ENCODE peak calls at places on chromosomes 4 and X, in six cellular contexts. I, D, A, G, Y and F are unnamed samples.
A peak's percentile ranks its signal among the peaks of the same experiment; 100 is the strongest.

GRCh38 chrX:97672138-97672537 is 788.4 kb downstream of the RPA4 start:
- DNase-seq in I (no peak), Y (no peak), D (no peak), G (no peak), A (no peak), F (no peak)

GRCh38 chr4:35461931-35462659 is 782.2 kb downstream of the ARAP2 start:
- DNase-seq in I (no peak), Y (no peak), G (no peak), A (no peak), D (no peak), F (no peak)

GRCh38 chr4:16205298-16206164 is 20.7 kb downstream of the TAPT1 start:
- DNase-seq in A (no peak), Y (no peak), I (no peak), G (peak; percentile 52), D (no peak), F (no peak)

GRCh38 chr4:171588146-171588545 is 225.1 kb upstream of the GALNTL6 start:
- DNase-seq in G (no peak), I (no peak), Y (no peak), A (no peak), D (no peak), F (no peak)

GRCh38 chrX:53073115-53073581 is 9.0 kb upstream of the TSPYL2 start:
- DNase-seq in Y (no peak), D (peak; percentile 61), G (no peak), A (no peak), I (no peak), F (no peak)

GRCh38 chr4:184591070-184591677 is 58.1 kb downstream of the CASP3 start:
- DNase-seq in G (no peak), I (no peak), Y (no peak), D (no peak), A (no peak), F (no peak)

GRCh38 chr4:122234686-122235085 is 82.6 kb downstream of the BLTP1 start:
- DNase-seq in G (no peak), D (no peak), Y (no peak), A (no peak), I (no peak), F (no peak)

GRCh38 chrX:21373637-21374162 is 518 bp upstream of the CNKSR2 start:
- DNase-seq in Y (no peak), A (no peak), G (no peak), D (peak; percentile 73), I (no peak), F (no peak)

GRCh38 chrX:133415276-133416105 is at the start of gene GPC4:
- DNase-seq in Y (peak; percentile 65), D (peak; percentile 82), A (no peak), G (peak; percentile 67), I (peak; percentile 67), F (peak; percentile 70)

GRCh38 chr4:83855044-83855443 is 319.1 kb downstream of the GPAT3 start:
- DNase-seq in A (peak; percentile 98), Y (peak; percentile 99), D (no peak), I (no peak), G (peak; percentile 11), F (peak; percentile 69)

GRCh38 chr4:75547647-75548387 is 8.0 kb upstream of the ODAPH start:
- DNase-seq in G (peak; percentile 68), Y (peak; percentile 29), I (no peak), D (no peak), A (peak; percentile 24), F (no peak)

GRCh38 chr4:186772936-186773335 is 49.3 kb upstream of the FAT1 start:
- DNase-seq in Y (peak; percentile 18), A (peak; percentile 86), G (no peak), D (no peak), I (no peak), F (no peak)

GRCh38 chr4:23041501-23041900 is 348.8 kb downstream of the GBA3 start:
- DNase-seq in Y (peak; percentile 53), D (no peak), G (no peak), A (no peak), I (no peak), F (no peak)

GRCh38 chrX:92232182-92232581 is 453.0 kb downstream of the PCDH11X start:
- DNase-seq in Y (peak; percentile 2), D (no peak), A (peak; percentile 2), G (peak; percentile 44), I (no peak), F (no peak)

GRCh38 chr4:138647433-138647832 is 368.1 kb upstream of the NOCT start:
- DNase-seq in I (no peak), A (no peak), G (no peak), Y (no peak), D (no peak), F (no peak)

GRCh38 chr4:184568770-184569169 is 80.5 kb downstream of the CASP3 start:
- DNase-seq in I (no peak), Y (no peak), G (no peak), A (no peak), D (no peak), F (no peak)

GRCh38 chrX:115957862-115958490 is 212.6 kb upstream of the AGTR2 start:
- DNase-seq in G (no peak), Y (no peak), A (no peak), D (no peak), I (no peak), F (no peak)

GRCh38 chr4:143082698-143083097 is 102.0 kb upstream of the USP38 start:
- DNase-seq in Y (no peak), A (no peak), I (no peak), D (no peak), G (peak; percentile 14), F (no peak)

GRCh38 chrX:94123062-94123461 is 449.1 kb downstream of the FAM133A start:
- DNase-seq in A (no peak), G (no peak), I (no peak), D (no peak), Y (no peak), F (no peak)

GRCh38 chr4:19298998-19299397 is 952.7 kb upstream of the SLIT2 start:
- DNase-seq in G (peak; percentile 5), I (no peak), D (no peak), Y (no peak), A (peak; percentile 51), F (no peak)

GRCh38 chr4:13261486-13262257 is 222.5 kb downstream of the RAB28 start:
- DNase-seq in G (no peak), Y (peak; percentile 81), D (no peak), A (no peak), I (no peak), F (no peak)

GRCh38 chr4:68718447-68719074 is 48.1 kb upstream of the UGT2B15 start:
- DNase-seq in D (no peak), G (no peak), I (no peak), Y (no peak), A (no peak), F (no peak)

GRCh38 chr4:186081202-186081807 is 12.3 kb downstream of the TLR3 start:
- DNase-seq in I (no peak), G (no peak), D (no peak), A (no peak), Y (no peak), F (no peak)

GRCh38 chrX:131988236-131988635 is 34.9 kb upstream of the STK26 start:
- DNase-seq in A (no peak), G (no peak), I (no peak), D (no peak), Y (no peak), F (no peak)

GRCh38 chrX:131985526-131986049 is 37.5 kb upstream of the STK26 start:
- DNase-seq in Y (no peak), G (no peak), A (no peak), D (no peak), I (no peak), F (no peak)

DNA sequence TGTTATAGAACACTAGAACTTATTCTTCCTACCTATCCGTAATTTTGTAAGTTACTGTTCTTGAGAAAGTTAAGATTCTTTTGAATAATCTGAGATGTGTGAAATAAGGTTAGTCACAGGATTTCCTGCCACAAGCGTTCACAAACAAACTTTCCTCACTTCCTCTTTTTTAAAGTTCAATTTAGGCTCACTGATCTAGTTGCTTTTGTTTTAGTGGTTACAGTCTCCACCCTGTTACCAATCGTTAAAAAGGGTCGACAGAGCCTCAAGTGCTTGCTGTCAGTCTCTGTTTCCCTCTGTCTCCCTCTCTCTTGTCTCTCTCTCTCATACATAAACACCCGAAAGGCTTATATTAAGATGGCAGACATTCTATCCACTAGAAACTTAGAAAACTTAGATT is 35.9 kb upstream of the STK26 start:
- DNase-seq in I (no peak), A (no peak), D (no peak), Y (no peak), G (no peak), F (no peak)
- H3K4me3 ChIP-seq in I (no peak overlapping the region), A (no peak overlapping the region), D (no peak overlapping the region), Y (no peak overlapping the region), G (no peak overlapping the region), F (no peak overlapping the region)

DNA sequence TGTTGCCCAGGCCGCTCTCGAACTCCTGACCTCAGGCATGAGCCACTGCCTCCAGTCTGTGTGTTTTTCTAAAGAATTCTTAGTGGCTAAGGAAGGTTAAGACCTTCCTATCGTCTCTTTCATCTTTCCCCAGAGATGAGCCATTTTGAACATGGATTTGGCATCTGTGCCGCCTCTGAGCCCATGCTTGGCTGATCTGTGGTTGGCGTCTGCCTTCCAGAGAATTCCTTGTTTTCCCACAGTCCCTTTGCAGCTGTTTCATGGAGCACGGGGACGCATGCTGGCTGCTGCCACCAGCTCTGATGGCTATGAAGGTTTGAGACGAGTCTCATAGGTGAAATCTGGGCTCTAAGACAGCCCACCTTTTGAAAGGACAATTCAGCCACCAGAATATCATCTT is 60.4 kb downstream of the SHROOM2 start:
- DNase-seq in I (no peak), D (no peak), A (no peak), Y (peak; percentile 23), G (no peak), F (no peak)
- H3K9me3 ChIP-seq in I (no peaks in the 10 kb centered on the region), D (no peaks in the 10 kb centered on the region), A (no peaks in the 10 kb centered on the region), Y (no peaks in the 10 kb centered on the region), G (no peaks in the 10 kb centered on the region), F (no peaks in the 10 kb centered on the region)

GRCh38 chr4:6423575-6423974 is 48.8 kb downstream of the PPP2R2C start:
- DNase-seq in A (no peak), D (no peak), I (no peak), Y (no peak), G (no peak), F (no peak)
- H3K4me3 ChIP-seq in A (no peak overlapping the region), D (no peak overlapping the region), I (no peak overlapping the region), Y (no peak overlapping the region), G (no peak overlapping the region), F (no peak overlapping the region)

GRCh38 chrX:55488559-55489314 is 911 bp downstream of the USP51 start:
- DNase-seq in A (peak; percentile 8), D (peak; percentile 84), G (peak; percentile 71), Y (peak; percentile 45), I (peak; percentile 47), F (peak; percentile 41)

GRCh38 chrX:55484948-55485347 is 4.7 kb downstream of the USP51 start:
- DNase-seq in Y (no peak), A (no peak), G (no peak), D (no peak), I (no peak), F (no peak)

GRCh38 chrX:55487143-55487542 is 2.5 kb downstream of the USP51 start:
- DNase-seq in G (no peak), Y (no peak), A (no peak), I (no peak), D (peak; percentile 45), F (no peak)

GRCh38 chrX:55488268-55488558 is 1.4 kb downstream of the USP51 start:
- DNase-seq in A (no peak), D (no peak), Y (no peak), I (no peak), G (no peak), F (no peak)

DNA sequence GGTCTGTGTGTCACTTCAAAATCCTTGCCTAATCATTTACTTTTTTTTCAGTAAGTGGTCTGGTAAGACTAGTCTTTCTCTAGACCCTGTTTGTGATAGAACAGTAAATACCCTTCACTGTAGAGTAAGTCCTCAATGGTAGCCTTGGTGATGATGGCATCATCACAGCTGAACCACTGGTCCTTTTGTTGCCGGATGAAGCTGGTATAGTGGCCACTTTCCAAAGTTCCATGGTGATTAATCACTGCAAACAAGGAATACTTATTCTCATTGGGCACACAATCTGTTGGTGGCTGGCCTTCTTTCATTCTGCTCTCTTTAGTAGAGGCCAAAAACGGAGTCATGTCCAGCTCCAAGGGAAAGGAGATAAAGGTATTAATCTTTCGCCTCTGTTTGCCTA is 2.9 kb downstream of the USP51 start:
- DNase-seq in A (no peak), D (peak; percentile 60), G (no peak), I (no peak), Y (peak; percentile 31), F (peak; percentile 24)
- H3K9me3 ChIP-seq in A (no peaks in the 10 kb centered on the region), D (no peaks in the 10 kb centered on the region), G (no peaks in the 10 kb centered on the region), I (no peaks in the 10 kb centered on the region), Y (no peaks in the 10 kb centered on the region), F (no peaks in the 10 kb centered on the region)